ENCODE peak calls at places on chromosomes 3 and 15, in eight cellular contexts. Q is activated CD4-positive, alpha-beta T cell treated with anti-CD3 and anti-CD28 coated beads, Interleukin-2, amount 50 U/mL, for 24 hours; L is stimulated activated CD8-positive, alpha-beta memory T cell treated with anti-CD3 and anti-CD28 coated beads, Interleukin-12 subunit alpha, Interleukin-12 subunit beta, amount 100 ng/mL, for 4 hours; A is EH; I is cardiac muscle cell; E is renal cortical epithelial cell; U is CD8-positive, alpha-beta memory T cell; O is bronchial epithelial cell. K is an unnamed sample.

GRCh38 chr3:7518471-7518870 is 657.6 kb downstream of the GRM7 start:
- DNase-seq in Q (no peak), L (no peak), A (no peak), I (peak; percentile 74), E (peak; percentile 33), U (no peak), O (peak; percentile 31), K (no peak)

GRCh38 chr3:12973827-12974226 is 99.4 kb downstream of the IQSEC1 start:
- DNase-seq in Q (no peak), L (no peak), A (no peak), I (no peak), E (no peak), U (no peak), O (no peak), K (no peak)

GRCh38 chr3:159929181-159929893 is 59.3 kb upstream of the IL12A start:
- DNase-seq in Q (no peak), L (no peak), A (peak; percentile 91), I (peak; percentile 66), E (peak; percentile 73), U (no peak), O (peak; percentile 26), K (no peak)

GRCh38 chr3:114672692-114673447 is 379.0 kb downstream of the TIGIT start:
- DNase-seq in Q (no peak), L (no peak), A (no peak), I (no peak), E (no peak), U (no peak), O (no peak), K (no peak)

GRCh38 chr15:72206677-72207000 is 9.1 kb upstream of the GRAMD2A start:
- DNase-seq in Q (no peak), L (no peak), A (no peak), I (no peak), E (no peak), U (no peak), O (no peak), K (no peak)

GRCh38 chr3:72279631-72280041 is 494.7 kb upstream of the PROK2 start:
- DNase-seq in Q (no peak), L (no peak), A (no peak), I (no peak), E (no peak), U (no peak), O (no peak), K (no peak)

GRCh38 chr15:77225088-77225487 is 154.2 kb upstream of the TSPAN3 start:
- DNase-seq in Q (no peak), L (no peak), A (peak; percentile 19), I (peak; percentile 55), E (peak; percentile 4), U (no peak), O (no peak), K (no peak)

GRCh38 chr3:172102123-172102882 is 62.9 kb downstream of the FNDC3B start:
- DNase-seq in Q (peak; percentile 20), L (peak; percentile 9), A (no peak), I (no peak), E (no peak), U (peak; percentile 9), O (no peak), K (no peak)

GRCh38 chr15:67101981-67102929 is 36.9 kb downstream of the SMAD3 start:
- DNase-seq in Q (peak; percentile 68), L (no peak), A (peak; percentile 68), I (peak; percentile 65), E (peak; percentile 92), U (no peak), O (peak; percentile 73), K (no peak)

GRCh38 chr3:50978991-50979667 is 304.4 kb downstream of the DOCK3 start:
- DNase-seq in Q (no peak), L (no peak), A (no peak), I (no peak), E (no peak), U (no peak), O (no peak), K (no peak)

GRCh38 chr3:55511895-55512585 is 24.9 kb upstream of the WNT5A start:
- DNase-seq in Q (no peak), L (no peak), A (peak; percentile 89), I (peak; percentile 43), E (peak; percentile 85), U (no peak), O (peak; percentile 58), K (no peak)

GRCh38 chr3:32819581-32820348 is 2.0 kb downstream of the TRIM71 start:
- DNase-seq in Q (no peak), L (no peak), A (no peak), I (no peak), E (no peak), U (no peak), O (no peak), K (peak; percentile 77)

GRCh38 chr15:26632500-26632899 is 140.4 kb downstream of the GABRB3 start:
- DNase-seq in Q (no peak), L (no peak), A (no peak), I (no peak), E (no peak), U (no peak), O (no peak), K (no peak)

GRCh38 chr3:50658416-50658815 is 16.3 kb upstream of the DOCK3 start:
- DNase-seq in Q (no peak), L (no peak), A (peak; percentile 86), I (no peak), E (peak; percentile 6), U (no peak), O (peak; percentile 53), K (peak; percentile 26)

GRCh38 chr15:70492240-70493177 is 270.8 kb downstream of the UACA start:
- DNase-seq in Q (peak; percentile 66), L (peak; percentile 60), A (peak; percentile 93), I (peak; percentile 92), E (peak; percentile 95), U (peak; percentile 59), O (peak; percentile 87), K (peak; percentile 81)

GRCh38 chr3:191148131-191148530 is 50.9 kb upstream of the OSTN start:
- DNase-seq in Q (no peak), L (no peak), A (peak; percentile 53), I (peak; percentile 18), E (no peak), U (no peak), O (no peak), K (no peak)

GRCh38 chr3:112671930-112672715 is 31.2 kb upstream of the CCDC80 start:
- DNase-seq in Q (no peak), L (no peak), A (peak; percentile 99), I (peak; percentile 97), E (peak; percentile 90), U (no peak), O (peak; percentile 80), K (no peak)

GRCh38 chr3:42702066-42702951 is at the start of gene HHATL:
- DNase-seq in Q (no peak), L (no peak), A (no peak), I (no peak), E (no peak), U (no peak), O (no peak), K (peak; percentile 60)

GRCh38 chr15:28974142-28974541 is 88.4 kb downstream of the APBA2 start:
- DNase-seq in Q (no peak), L (no peak), A (no peak), I (no peak), E (no peak), U (no peak), O (no peak), K (no peak)

GRCh38 chr3:99250272-99250671 is 348.8 kb upstream of the DCBLD2 start:
- DNase-seq in Q (no peak), L (no peak), A (peak; percentile 79), I (no peak), E (peak; percentile 94), U (no peak), O (peak; percentile 66), K (no peak)

GRCh38 chr15:59224474-59224873 is 17.8 kb downstream of the LDHAL6B start:
- DNase-seq in Q (no peak), L (no peak), A (no peak), I (peak; percentile 13), E (no peak), U (no peak), O (no peak), K (no peak)

GRCh38 chr15:44340410-44340809 is 51.9 kb downstream of the GOLM2 start:
- DNase-seq in Q (no peak), L (no peak), A (peak; percentile 89), I (peak; percentile 72), E (peak; percentile 94), U (no peak), O (peak; percentile 89), K (no peak)

GRCh38 chr3:8486945-8487344 is 14.7 kb upstream of the LMCD1 start:
- DNase-seq in Q (no peak), L (no peak), A (no peak), I (peak; percentile 42), E (no peak), U (no peak), O (no peak), K (no peak)

GRCh38 chr3:127803619-127804018 is 18.7 kb downstream of the MGLL start:
- DNase-seq in Q (no peak), L (no peak), A (peak; percentile 95), I (peak; percentile 67), E (peak; percentile 91), U (no peak), O (peak; percentile 99), K (no peak)

GRCh38 chr3:49119036-49119435 is 1.6 kb downstream of the USP19 start:
- DNase-seq in Q (no peak), L (no peak), A (no peak), I (peak; percentile 33), E (no peak), U (no peak), O (no peak), K (no peak)

GRCh38 chr3:31027914-31028313 is 133.5 kb upstream of the GADL1 start:
- DNase-seq in Q (no peak), L (no peak), A (no peak), I (no peak), E (no peak), U (no peak), O (no peak), K (no peak)

GRCh38 chr15:43518073-43518761 is 809 bp downstream of the MAP1A start:
- DNase-seq in Q (no peak), L (no peak), A (peak; percentile 61), I (peak; percentile 41), E (no peak), U (no peak), O (no peak), K (peak; percentile 58)

GRCh38 chr3:125300416-125300815 is 74.7 kb downstream of the ZNF148 start:
- DNase-seq in Q (no peak), L (no peak), A (peak; percentile 87), I (peak; percentile 41), E (no peak), U (no peak), O (peak; percentile 84), K (no peak)

GRCh38 chr15:51185213-51185619 is 90.5 kb upstream of the TNFAIP8L3 start:
- DNase-seq in Q (no peak), L (no peak), A (no peak), I (peak; percentile 51), E (no peak), U (no peak), O (no peak), K (no peak)

GRCh38 chr15:75606026-75606425 is 19.5 kb downstream of the SNUPN start:
- DNase-seq in Q (no peak), L (no peak), A (no peak), I (no peak), E (no peak), U (no peak), O (no peak), K (no peak)

GRCh38 chr15:25327671-25328070 is 111.2 kb downstream of the UBE3A start:
- DNase-seq in Q (no peak), L (no peak), A (no peak), I (no peak), E (peak; percentile 65), U (no peak), O (no peak), K (no peak)

GRCh38 chr3:127805026-127805753 is 17.1 kb downstream of the MGLL start:
- DNase-seq in Q (no peak), L (no peak), A (no peak), I (peak; percentile 51), E (no peak), U (no peak), O (no peak), K (no peak)

GRCh38 chr3:47016934-47017435 is 37.5 kb downstream of the NBEAL2 start:
- DNase-seq in Q (no peak), L (no peak), A (peak; percentile 90), I (peak; percentile 80), E (peak; percentile 81), U (no peak), O (peak; percentile 87), K (no peak)

GRCh38 chr15:49343546-49343945 is 79.5 kb upstream of the FGF7 start:
- DNase-seq in Q (no peak), L (no peak), A (no peak), I (no peak), E (peak; percentile 6), U (no peak), O (no peak), K (no peak)